ENCODE peak calls at places on chromosomes 5 and 9, in eight cellular contexts. H, T, A, Z, P, X, I and B are unnamed samples. For H3K36me3 and H3K4me1, the result is how much of the 10 kb centered on the place peaks cover.

GRCh38 chr5:133467712-133468463 is 144.5 kb downstream of the FSTL4 start:
- DNase-seq in H (no peak), T (no peak), A (no peak), Z (no peak), P (no peak), X (no peak), I (no peak), B (no peak)

GRCh38 chr5:139147743-139148079 is 50.5 kb downstream of the SIL1 start:
- DNase-seq in H (no peak), T (peak), A (peak), Z (peak), P (peak), X (peak), I (no peak), B (no peak)

GRCh38 chr5:72141440-72142271 is 34.4 kb downstream of the MAP1B start:
- DNase-seq in H (no peak), T (no peak), A (no peak), Z (peak), P (peak), X (no peak), I (no peak), B (no peak)

GRCh38 chr9:99253772-99254431 is 31.8 kb downstream of the SEC61B start:
- DNase-seq in H (no peak), T (no peak), A (no peak), Z (peak), P (no peak), X (no peak), I (peak), B (no peak)

GRCh38 chr9:95505676-95506437 is 10.9 kb downstream of the PTCH1 start:
- DNase-seq in H (peak), T (peak), A (no peak), Z (peak), P (peak), X (no peak), I (no peak), B (no peak)

GRCh38 chr5:16350816-16351215 is 114.8 kb downstream of the ZNF622 start:
- DNase-seq in H (no peak), T (no peak), A (no peak), Z (no peak), P (no peak), X (no peak), I (no peak), B (no peak)

GRCh38 chr5:108637110-108637509 is 110.6 kb upstream of the FER start:
- DNase-seq in H (no peak), T (no peak), A (no peak), Z (no peak), P (no peak), X (no peak), I (no peak), B (no peak)

GRCh38 chr5:168064933-168065622 is 226.4 kb upstream of the WWC1 start:
- DNase-seq in H (no peak), T (no peak), A (no peak), Z (no peak), P (no peak), X (no peak), I (no peak), B (no peak)

GRCh38 chr5:142981886-142982820 is 212.0 kb downstream of the ARHGAP26 start:
- DNase-seq in H (peak), T (peak), A (peak), Z (peak), P (peak), X (peak), I (no peak), B (no peak)

GRCh38 chr5:32044904-32045303 is 129.2 kb downstream of the GOLPH3 start:
- DNase-seq in H (no peak), T (no peak), A (no peak), Z (peak), P (no peak), X (no peak), I (no peak), B (no peak)

GRCh38 chr5:133451926-133452325 is 160.4 kb downstream of the FSTL4 start:
- DNase-seq in H (no peak), T (no peak), A (no peak), Z (no peak), P (no peak), X (no peak), I (no peak), B (no peak)

GRCh38 chr5:84130006-84130580 is 254.6 kb downstream of the EDIL3 start:
- DNase-seq in H (no peak), T (no peak), A (no peak), Z (no peak), P (no peak), X (no peak), I (no peak), B (no peak)

GRCh38 chr5:33894566-33894965 is 2.8 kb upstream of the ADAMTS12 start:
- DNase-seq in H (no peak), T (no peak), A (no peak), Z (peak), P (no peak), X (no peak), I (no peak), B (no peak)

GRCh38 chr5:120443607-120444006 is 20.5 kb upstream of the PRR16 start:
- DNase-seq in H (no peak), T (no peak), A (no peak), Z (no peak), P (no peak), X (no peak), I (no peak), B (no peak)

GRCh38 chr5:5026407-5026780 is 113.7 kb upstream of the ADAMTS16 start:
- DNase-seq in H (no peak), T (no peak), A (no peak), Z (no peak), P (no peak), X (no peak), I (no peak), B (no peak)

GRCh38 chr9:83775932-83776331 is 41.6 kb downstream of the GKAP1 start:
- DNase-seq in H (no peak), T (no peak), A (no peak), Z (no peak), P (no peak), X (no peak), I (no peak), B (no peak)

GRCh38 chr5:122704247-122705036 is 70.4 kb upstream of the SNX2 start:
- DNase-seq in H (no peak), T (no peak), A (no peak), Z (peak), P (no peak), X (no peak), I (no peak), B (no peak)

GRCh38 chr5:156920042-156920860 is 42.8 kb downstream of the TIMD4 start:
- DNase-seq in H (no peak), T (no peak), A (no peak), Z (peak), P (no peak), X (no peak), I (peak), B (no peak)

GRCh38 chr5:105042623-105043022 is 1480.0 kb upstream of the NUDT12 start:
- DNase-seq in H (no peak), T (no peak), A (no peak), Z (no peak), P (no peak), X (no peak), I (no peak), B (no peak)

GRCh38 chr5:134252671-134253070 is 26.8 kb upstream of the PPP2CA start:
- DNase-seq in H (no peak), T (no peak), A (no peak), Z (peak), P (peak), X (no peak), I (no peak), B (no peak)

GRCh38 chr5:74042559-74043357 is 416.8 kb downstream of the ARHGEF28 start:
- DNase-seq in H (no peak), T (no peak), A (no peak), Z (peak), P (no peak), X (no peak), I (no peak), B (no peak)

GRCh38 chr5:77391240-77391765 is 100.8 kb downstream of the WDR41 start:
- DNase-seq in H (no peak), T (no peak), A (no peak), Z (no peak), P (no peak), X (no peak), I (no peak), B (no peak)

GRCh38 chr5:180665682-180666404 is 16.4 kb upstream of the FLT4 start:
- DNase-seq in H (no peak), T (no peak), A (no peak), Z (no peak), P (no peak), X (no peak), I (no peak), B (no peak)

GRCh38 chr5:24714757-24715156 is 70.0 kb upstream of the CDH10 start:
- DNase-seq in H (no peak), T (no peak), A (no peak), Z (peak), P (no peak), X (no peak), I (no peak), B (no peak)

GRCh38 chr5:29518176-29518575 is 1675.3 kb upstream of the CDH6 start:
- DNase-seq in H (no peak), T (no peak), A (no peak), Z (no peak), P (no peak), X (no peak), I (no peak), B (no peak)

GRCh38 chr9:7266911-7267555 is 509.3 kb downstream of the KDM4C start:
- DNase-seq in H (peak), T (no peak), A (no peak), Z (no peak), P (no peak), X (no peak), I (no peak), B (no peak)

GRCh38 chr5:97635553-97635952 is 452.5 kb upstream of the RIOK2 start:
- DNase-seq in H (no peak), T (no peak), A (no peak), Z (no peak), P (no peak), X (no peak), I (no peak), B (no peak)

GRCh38 chr5:163595851-163596399 is 90.5 kb downstream of the MAT2B start:
- DNase-seq in H (no peak), T (no peak), A (no peak), Z (no peak), P (no peak), X (no peak), I (no peak), B (no peak)

GRCh38 chr5:4551034-4551433 is 589.1 kb upstream of the ADAMTS16 start:
- DNase-seq in H (no peak), T (no peak), A (no peak), Z (peak), P (no peak), X (no peak), I (no peak), B (no peak)

GRCh38 chr5:178333821-178334481 is 101.3 kb upstream of the PHYKPL start:
- DNase-seq in H (no peak), T (no peak), A (peak), Z (no peak), P (no peak), X (peak), I (no peak), B (no peak)

GRCh38 chr9:20526500-20527319 is 95.6 kb downstream of the MLLT3 start:
- DNase-seq in H (no peak), T (no peak), A (no peak), Z (peak), P (no peak), X (no peak), I (no peak), B (no peak)

GRCh38 chr9:113221800-113222481 is 597 bp downstream of the SLC31A1 start:
- DNase-seq in H (peak), T (no peak), A (no peak), Z (no peak), P (no peak), X (no peak), I (no peak), B (no peak)

DNA sequence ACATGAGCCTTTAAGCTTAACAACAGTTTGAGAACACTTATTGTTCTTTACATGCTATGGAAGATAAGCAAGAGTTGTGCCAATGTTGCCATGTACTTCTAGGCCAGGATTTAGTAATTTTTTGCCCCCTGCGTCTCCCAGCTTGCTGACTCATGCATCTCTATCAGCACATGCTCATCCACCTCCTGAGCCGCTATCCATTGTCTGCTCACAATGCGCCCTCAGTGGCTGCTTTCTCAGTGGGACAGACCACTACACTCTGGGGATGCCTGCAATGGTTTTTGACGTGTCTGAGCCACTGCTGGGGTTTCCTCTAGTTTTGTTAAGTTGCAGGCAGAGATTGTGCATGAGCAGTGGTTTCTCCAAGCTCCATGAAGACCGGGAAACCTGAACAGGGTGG is 50.9 kb upstream of the PHF2 start:
- DNase-seq in H (no peak), T (no peak), A (no peak), Z (peak), P (no peak), X (no peak), I (no peak), B (no peak)
- H3K36me3 ChIP-seq in H (half or more), T (under half), A (half or more), Z (under half), P (half or more), X (half or more), I (under half), B (under half)

DNA sequence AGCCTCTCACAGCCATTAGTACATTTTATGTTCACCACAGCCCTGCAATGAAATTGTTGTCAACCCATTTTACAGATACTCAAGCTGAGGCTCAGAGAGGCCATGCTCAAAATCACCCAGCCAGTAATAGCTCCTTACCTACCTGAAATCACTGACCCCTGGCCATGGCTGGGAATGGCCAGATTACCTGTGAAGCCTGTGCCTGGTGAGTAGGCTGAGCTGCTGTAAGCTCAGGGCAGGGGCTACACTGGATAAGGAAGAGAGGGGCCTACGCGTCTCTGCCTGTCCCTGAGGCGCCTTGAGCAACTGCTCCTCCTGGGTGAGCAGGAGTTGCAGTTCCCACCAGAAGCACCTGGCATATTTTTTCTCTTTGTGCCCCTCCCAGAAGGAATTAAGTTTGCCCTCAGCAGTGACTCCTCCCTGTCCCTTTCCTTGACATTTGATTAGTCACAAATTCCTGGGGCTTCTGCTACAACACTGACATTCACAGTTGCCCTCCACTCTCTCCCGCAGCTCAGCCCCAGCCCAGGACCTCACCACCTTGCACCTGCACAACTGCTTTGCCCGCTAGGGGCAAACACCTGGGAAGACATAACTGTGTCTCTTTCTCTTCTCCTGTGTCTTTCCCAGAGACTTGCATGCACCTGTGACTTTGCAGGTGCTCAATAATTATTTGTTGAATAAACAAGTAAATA is 5.7 kb downstream of the CLTB start:
- DNase-seq in H (no peak), T (no peak), A (no peak), Z (no peak), P (no peak), X (no peak), I (no peak), B (no peak)
- H3K4me1 ChIP-seq in H (under half), T (half or more), A (under half), Z (under half), P (under half), X (under half), I (under half), B (under half)

GRCh38 chr5:131163315-131164119 is 1.5 kb downstream of the HINT1 start:
- DNase-seq in H (no peak), T (no peak), A (no peak), Z (peak), P (no peak), X (no peak), I (no peak), B (no peak)
- H3K4me3 ChIP-seq in H (peak), T (peak), A (peak), Z (peak), P (peak), X (peak), I (peak), B (peak)

DNA sequence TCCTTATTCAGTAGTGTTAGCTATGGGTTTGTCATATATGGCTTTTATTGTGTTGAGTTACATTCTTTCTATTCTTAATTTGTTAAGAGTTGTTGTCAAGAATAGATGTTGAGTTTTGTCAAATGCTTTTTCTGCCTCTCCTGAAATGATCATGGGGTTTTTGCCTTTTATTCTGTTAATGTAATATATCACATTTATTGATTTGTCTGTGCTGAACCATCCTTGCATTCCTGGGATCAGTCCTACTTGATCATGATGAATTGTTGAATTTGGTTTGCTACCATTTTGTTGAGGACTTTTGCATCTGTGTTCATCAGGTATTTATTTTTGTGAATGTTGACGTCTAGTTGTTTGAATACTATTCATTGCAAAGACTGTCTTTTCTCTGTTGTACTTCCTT is 23.9 kb downstream of the RIC1 start:
- DNase-seq in H (no peak), T (no peak), A (no peak), Z (no peak), P (no peak), X (no peak), I (no peak), B (no peak)
- H3K36me3 ChIP-seq in H (under half), T (under half), A (under half), Z (under half), P (under half), X (under half), I (under half), B (under half)

GRCh38 chr9:134759001-134759607 is 117.5 kb downstream of the COL5A1 start:
- DNase-seq in H (no peak), T (no peak), A (no peak), Z (peak), P (no peak), X (no peak), I (no peak), B (no peak)

GRCh38 chr9:134760750-134761420 is 119.3 kb downstream of the COL5A1 start:
- DNase-seq in H (no peak), T (no peak), A (no peak), Z (no peak), P (no peak), X (no peak), I (no peak), B (no peak)

GRCh38 chr9:134759913-134760312 is 118.3 kb downstream of the COL5A1 start:
- DNase-seq in H (no peak), T (no peak), A (no peak), Z (no peak), P (no peak), X (no peak), I (no peak), B (no peak)

GRCh38 chr9:134755221-134755907 is 113.8 kb downstream of the COL5A1 start:
- DNase-seq in H (no peak), T (no peak), A (no peak), Z (no peak), P (no peak), X (no peak), I (no peak), B (no peak)

GRCh38 chr9:134757206-134757975 is 115.8 kb downstream of the COL5A1 start:
- DNase-seq in H (no peak), T (no peak), A (no peak), Z (no peak), P (no peak), X (no peak), I (no peak), B (no peak)
- H3K4me1 ChIP-seq in H (under half), T (under half), A (under half), Z (under half), P (under half), X (under half), I (under half), B (under half)

GRCh38 chr9:14633148-14633547 is 60.1 kb downstream of the ZDHHC21 start:
- DNase-seq in H (no peak), T (no peak), A (no peak), Z (no peak), P (no peak), X (no peak), I (no peak), B (no peak)
- H3K4me3 ChIP-seq in H (no peak), T (no peak), A (no peak), Z (no peak), P (no peak), X (no peak), I (no peak), B (no peak)

DNA sequence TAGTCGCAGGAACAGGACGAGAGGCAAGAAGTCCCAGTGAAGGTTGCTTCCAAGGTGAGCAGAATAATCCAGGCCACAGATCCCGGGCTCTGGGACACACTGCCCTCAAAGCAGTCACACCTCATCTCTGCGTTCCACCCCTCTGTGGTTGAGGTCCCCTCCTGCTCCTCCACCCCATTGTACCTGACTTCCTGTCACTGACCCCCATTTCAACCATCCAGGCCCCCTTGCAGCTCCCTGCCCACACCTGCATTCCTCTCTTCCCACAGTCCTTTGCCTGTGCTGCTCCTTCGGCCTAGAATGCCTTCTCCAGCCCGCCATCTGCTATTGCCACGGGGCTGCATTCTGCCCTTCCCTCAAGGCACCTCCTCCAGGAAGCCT is 73.5 kb downstream of the PAX5 start:
- DNase-seq in H (no peak), T (no peak), A (no peak), Z (no peak), P (no peak), X (no peak), I (no peak), B (no peak)
- H3K36me3 ChIP-seq in H (half or more), T (under half), A (under half), Z (under half), P (under half), X (under half), I (under half), B (under half)

GRCh38 chr9:71793386-71794105 is 25.2 kb upstream of the CEMIP2 start:
- DNase-seq in H (peak), T (no peak), A (no peak), Z (peak), P (no peak), X (no peak), I (no peak), B (no peak)
- H3K4me1 ChIP-seq in H (under half), T (under half), A (under half), Z (under half), P (under half), X (under half), I (half or more), B (under half)

GRCh38 chr9:89436326-89436725 is 61.6 kb downstream of the SEMA4D start:
- DNase-seq in H (no peak), T (no peak), A (no peak), Z (no peak), P (no peak), X (no peak), I (no peak), B (no peak)

GRCh38 chr9:89433826-89434225 is 64.1 kb downstream of the SEMA4D start:
- DNase-seq in H (no peak), T (no peak), A (no peak), Z (peak), P (no peak), X (no peak), I (no peak), B (no peak)

GRCh38 chr9:89436963-89437625 is 60.8 kb downstream of the SEMA4D start:
- DNase-seq in H (no peak), T (no peak), A (peak), Z (no peak), P (no peak), X (peak), I (peak), B (no peak)

GRCh38 chr9:89434636-89435314 is 63.1 kb downstream of the SEMA4D start:
- DNase-seq in H (no peak), T (no peak), A (no peak), Z (no peak), P (no peak), X (no peak), I (no peak), B (no peak)

GRCh38 chr9:89435315-89435823 is 62.5 kb downstream of the SEMA4D start:
- DNase-seq in H (peak), T (no peak), A (peak), Z (no peak), P (no peak), X (peak), I (no peak), B (no peak)
- H3K4me3 ChIP-seq in H (no peak), T (no peak), A (no peak), Z (no peak), P (no peak), X (no peak), I (no peak), B (no peak)